ENCODE peak calls at places on chromosomes 13 and 19, in four cellular contexts. C is left ventricle myocardium inferior, G is dorsolateral prefrontal cortex, X is neural progenitor cell. N is an unnamed sample. For H3K27me3, the result is how much of the 10 kb centered on the place peaks cover.

GRCh38 chr13:48125794-48126228 is 30.9 kb upstream of the MED4 start:
- DNase-seq in C (no peak), G (no peak), X (no peak), N (no peak)

GRCh38 chr13:93861818-93862217 is 617.7 kb downstream of the DCT start:
- DNase-seq in C (no peak), G (no peak), X (no peak), N (no peak)

GRCh38 chr13:49140910-49141611 is 79.1 kb upstream of the MLNR start:
- DNase-seq in C (no peak), G (no peak), X (no peak), N (no peak)

GRCh38 chr19:51030631-51031030 is 4.2 kb downstream of the KLK12 start:
- DNase-seq in C (no peak), G (no peak), X (no peak), N (peak)

GRCh38 chr19:5080809-5081208 is 111.9 kb downstream of the KDM4B start:
- DNase-seq in C (no peak), G (no peak), X (no peak), N (no peak)

GRCh38 chr19:8390617-8390981 is 439 bp downstream of the RAB11B start:
- DNase-seq in C (peak), G (peak), X (peak), N (peak)

GRCh38 chr19:30890033-30890432 is 459.2 kb downstream of the TSHZ3 start:
- DNase-seq in C (no peak), G (no peak), X (no peak), N (no peak)

GRCh38 chr13:26967119-26968038 is 204.2 kb downstream of the USP12 start:
- DNase-seq in C (peak), G (no peak), X (no peak), N (peak)

GRCh38 chr19:51550848-51551672 is 19.6 kb upstream of the SIGLEC6 start:
- DNase-seq in C (no peak), G (no peak), X (no peak), N (no peak)

GRCh38 chr19:40687525-40688016 is 2.9 kb downstream of the NUMBL start:
- DNase-seq in C (peak), G (no peak), X (no peak), N (peak)

GRCh38 chr19:8569066-8569761 is 8.0 kb downstream of the MYO1F start:
- DNase-seq in C (peak), G (no peak), X (no peak), N (no peak)

DNA sequence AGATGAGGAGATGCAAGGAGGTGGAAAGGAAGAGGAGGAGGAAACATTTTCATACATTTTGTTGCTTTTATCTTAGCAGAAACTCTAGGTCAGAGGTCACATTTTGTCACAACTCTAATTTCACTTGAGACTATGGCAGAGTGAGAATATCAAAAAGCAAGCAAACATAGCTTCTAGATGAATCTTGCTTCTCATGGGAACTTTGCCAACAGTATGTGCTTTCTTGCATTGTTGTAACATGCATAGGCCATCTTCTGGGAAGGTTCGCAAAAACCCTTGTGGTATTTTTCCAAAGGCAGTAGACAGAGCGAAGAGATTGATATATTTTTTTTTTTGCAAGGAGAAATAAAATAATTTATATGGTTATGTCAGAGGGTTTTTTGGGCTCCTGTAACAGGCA is 291.3 kb downstream of the MTUS2 start:
- DNase-seq in C (no peak), G (no peak), X (no peak), N (no peak)
- H3K27ac ChIP-seq in C (no peak), G (no peak), X (no peak), N (no peak)

DNA sequence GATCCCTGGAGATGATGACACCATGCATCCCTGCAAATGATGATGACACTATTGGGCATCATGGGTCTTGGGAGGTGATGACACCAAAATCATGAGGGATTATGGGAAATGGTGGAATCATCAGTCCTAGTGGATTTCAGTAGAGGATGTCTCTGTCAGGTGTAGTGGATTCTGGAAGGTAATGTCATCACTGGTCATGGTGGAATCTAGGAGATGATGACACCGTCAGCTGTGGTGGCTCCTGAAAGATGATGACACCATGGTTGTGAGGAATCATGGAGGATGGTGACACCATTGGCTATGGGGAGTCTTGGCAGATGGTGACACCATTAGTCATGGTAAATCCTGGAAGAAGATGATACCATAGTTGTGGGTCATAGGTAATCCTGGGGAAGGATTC is 11.9 kb downstream of the SHISA7 start:
- DNase-seq in C (no peak), G (no peak), X (no peak), N (no peak)
- H3K27me3 ChIP-seq in C (half or more), G (under half), X (under half), N (under half)

DNA sequence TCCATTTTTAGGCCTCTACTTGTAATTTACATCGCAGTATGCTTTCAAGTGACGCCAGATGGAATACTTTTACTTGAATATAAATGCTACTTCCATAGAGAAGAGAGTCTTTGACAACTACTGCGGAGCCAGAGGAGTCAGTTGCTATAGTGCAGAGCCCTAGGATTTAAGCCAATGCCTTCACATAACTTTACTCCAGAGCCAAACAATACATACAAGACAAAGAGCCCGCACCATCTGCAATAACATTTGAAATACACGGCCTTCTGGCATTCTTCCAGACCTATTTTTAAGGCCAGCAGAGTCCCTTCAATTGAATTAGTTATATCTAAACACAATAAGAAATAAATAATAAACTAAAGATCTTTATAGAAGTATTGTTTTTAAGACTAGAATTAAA is 59.4 kb downstream of the XPO4 start:
- DNase-seq in C (no peak), G (no peak), X (no peak), N (no peak)
- H3K27ac ChIP-seq in C (peak), G (no peak), X (no peak), N (no peak)

DNA sequence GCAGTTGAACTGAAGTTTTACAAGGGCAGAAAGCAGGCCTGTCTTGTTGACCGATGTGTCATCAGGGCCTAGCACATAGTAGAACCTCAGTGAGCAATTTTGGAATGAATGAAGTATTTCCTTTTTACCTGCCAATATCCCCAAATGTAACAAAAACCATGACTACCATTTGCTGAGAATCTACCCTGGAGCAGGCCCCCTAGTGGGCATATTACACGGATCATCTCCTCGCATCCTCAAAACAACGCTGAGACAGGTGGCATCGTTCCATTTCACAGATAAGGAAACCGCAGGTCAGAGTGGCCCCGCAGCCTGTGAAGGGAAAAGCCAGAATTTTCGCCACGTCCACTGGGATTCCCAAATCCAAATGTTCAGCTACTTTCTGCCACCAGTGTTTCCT is 77.9 kb downstream of the CACNA1A start:
- DNase-seq in C (no peak), G (no peak), X (no peak), N (no peak)
- H3K27me3 ChIP-seq in C (under half), G (under half), X (under half), N (under half)

GRCh38 chr19:3450796-3451411 is 29.4 kb downstream of the SMIM24 start:
- DNase-seq in C (peak), G (no peak), X (no peak), N (peak)

GRCh38 chr19:3453840-3454239 is 26.5 kb downstream of the SMIM24 start:
- DNase-seq in C (no peak), G (no peak), X (no peak), N (no peak)

GRCh38 chr19:3451451-3451866 is 28.9 kb downstream of the SMIM24 start:
- DNase-seq in C (no peak), G (no peak), X (no peak), N (no peak)

GRCh38 chr19:3454656-3455392 is 25.5 kb downstream of the SMIM24 start:
- DNase-seq in C (no peak), G (no peak), X (no peak), N (no peak)

DNA sequence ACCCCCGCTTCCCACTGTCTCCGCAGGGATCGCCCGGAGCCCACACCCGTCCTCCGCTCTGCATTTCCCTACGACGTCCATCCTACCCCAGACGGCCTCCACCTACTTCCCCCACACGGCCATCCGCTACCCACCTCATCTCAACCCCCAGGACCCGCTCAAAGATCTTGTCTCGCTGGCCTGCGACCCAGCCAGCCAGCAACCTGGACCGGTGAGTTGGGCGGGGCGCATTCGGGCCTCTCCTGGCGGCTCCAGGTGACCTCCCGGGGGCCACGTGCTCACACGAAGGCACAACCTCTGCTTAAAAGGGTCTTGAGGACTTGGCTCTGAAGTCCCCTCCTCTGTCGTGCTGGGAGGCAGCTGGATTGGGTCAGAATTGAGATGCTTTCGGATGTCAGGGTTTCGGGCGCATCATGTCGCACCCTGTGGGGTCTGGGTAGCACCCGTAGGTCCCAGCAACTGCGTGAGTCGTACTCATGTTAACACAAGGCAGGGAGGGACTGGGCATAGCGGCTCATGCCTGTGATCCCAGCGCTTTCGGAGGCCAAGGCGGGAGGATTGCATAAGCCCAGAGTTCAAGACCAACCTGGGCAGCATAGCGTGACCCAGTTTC is 27.8 kb downstream of the SMIM24 start:
- DNase-seq in C (no peak), G (no peak), X (no peak), N (no peak)
- H3K27ac ChIP-seq in C (peak), G (no peak), X (no peak), N (peak)

DNA sequence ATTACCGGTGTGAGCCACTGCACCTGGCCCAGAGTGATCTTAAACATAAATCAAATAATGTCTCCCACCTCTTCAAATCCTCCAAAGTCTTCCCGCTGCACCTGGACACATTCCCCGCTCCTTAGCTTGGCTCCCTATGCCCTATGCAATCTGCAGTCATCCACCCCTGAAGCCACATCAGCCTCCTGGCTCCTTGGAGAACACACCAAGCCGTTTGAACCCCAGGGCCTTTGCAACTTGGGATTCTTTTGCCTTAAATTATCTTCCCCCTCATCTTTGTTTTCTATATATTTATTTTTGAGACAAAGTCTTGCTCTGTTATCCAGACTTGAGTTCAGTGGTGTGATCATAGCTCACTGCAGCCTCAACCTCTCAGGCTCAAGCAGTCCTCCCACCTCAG is 2.7 kb upstream of the DNAAF3 start:
- DNase-seq in C (no peak), G (no peak), X (no peak), N (no peak)
- H3K27me3 ChIP-seq in C (half or more), G (half or more), X (half or more), N (half or more)

DNA sequence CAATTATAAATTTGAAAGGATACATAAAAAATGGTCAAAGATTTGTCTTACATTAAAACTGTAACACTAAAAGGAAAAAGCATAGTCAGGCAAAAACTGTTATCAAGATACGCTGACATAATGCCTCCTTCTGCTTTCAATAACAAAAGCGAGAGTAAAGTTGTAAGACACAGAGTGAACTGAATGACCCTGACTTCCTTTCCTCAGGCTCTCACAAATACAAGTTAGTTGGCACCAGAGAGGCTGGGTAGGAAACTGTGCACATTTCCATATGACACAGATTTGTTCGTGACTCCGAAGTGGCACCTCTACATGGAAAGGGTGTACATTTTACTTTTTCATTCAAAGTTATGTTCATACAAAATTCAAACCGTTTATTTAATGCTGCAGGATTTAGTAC is 15.4 kb downstream of the FGF14 start:
- DNase-seq in C (no peak), G (no peak), X (no peak), N (no peak)
- H3K27ac ChIP-seq in C (no peak), G (no peak), X (no peak), N (no peak)

DNA sequence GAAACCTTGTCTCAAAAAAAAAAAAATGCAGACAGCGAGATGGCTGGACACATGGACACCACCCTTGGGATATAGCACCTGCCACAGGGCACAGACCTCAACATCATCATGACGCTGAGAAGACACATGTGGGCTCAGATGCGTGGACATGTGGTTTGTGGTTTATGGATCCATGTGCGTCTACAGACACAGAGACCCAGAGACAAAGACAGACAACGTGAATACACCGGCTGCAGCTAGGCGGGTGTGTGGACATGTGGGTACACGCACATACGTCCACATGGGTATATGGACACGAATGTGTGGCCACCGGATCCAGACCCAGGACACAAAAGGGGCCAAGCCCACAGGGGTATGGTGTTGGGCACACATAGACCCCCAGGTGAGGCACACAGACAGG is 1.3 kb downstream of the TNFSF14 start:
- DNase-seq in C (no peak), G (no peak), X (no peak), N (no peak)
- H3K27me3 ChIP-seq in C (half or more), G (under half), X (under half), N (under half)

N was measured in sigmoid colon.